ENCODE peak calls at places on chromosomes 13 and 19, in seven cellular contexts. E, B, C, A, T, I and R are unnamed samples.

GRCh38 chr19:7595466-7596133 is at the start of gene CAMSAP3:
- DNase-seq in B (peak; percentile 38), E (no peak), T (peak; percentile 66), A (no peak), I (no peak), C (no peak), R (peak; percentile 27)

GRCh38 chr13:88648598-88649373 is 977.6 kb downstream of the SLITRK5 start:
- DNase-seq in B (no peak), E (no peak), C (no peak), I (no peak), A (no peak), T (no peak), R (no peak)

GRCh38 chr13:23541221-23541620 is 29.0 kb upstream of the TNFRSF19 start:
- DNase-seq in E (no peak), T (no peak), A (no peak), C (no peak), I (no peak), B (no peak), R (no peak)

GRCh38 chr13:40665754-40666057 is 735 bp downstream of the FOXO1 start:
- DNase-seq in T (no peak), E (no peak), A (no peak), C (no peak), I (no peak), B (no peak), R (peak; percentile 42)

GRCh38 chr19:4638330-4638729 is 986 bp upstream of the TNFAIP8L1 start:
- DNase-seq in A (no peak), I (no peak), C (peak; percentile 84), B (no peak), T (no peak), E (peak; percentile 37), R (no peak)

GRCh38 chr19:12665281-12665573 is 1.3 kb downstream of the MAN2B1 start:
- DNase-seq in A (no peak), I (peak; percentile 25), C (peak; percentile 93), T (peak; percentile 47), E (no peak), B (no peak), R (peak; percentile 71)

GRCh38 chr13:28641600-28641926 is 17.4 kb upstream of the POMP start:
- DNase-seq in B (peak; percentile 7), E (no peak), A (no peak), C (no peak), T (no peak), I (no peak), R (no peak)

GRCh38 chr19:47992070-47992469 is at the start of gene BSPH1:
- DNase-seq in I (no peak), E (no peak), B (no peak), T (no peak), C (no peak), A (no peak), R (no peak)

GRCh38 chr19:49362048-49362925 is at the start of gene TEAD2:
- DNase-seq in B (peak; percentile 43), T (peak; percentile 73), C (peak; percentile 79), A (peak; percentile 34), E (peak; percentile 86), I (peak; percentile 68), R (no peak)

GRCh38 chr13:80226645-80227044 is 114.3 kb downstream of the SPRY2 start:
- DNase-seq in C (no peak), I (no peak), A (no peak), B (no peak), E (no peak), T (no peak), R (no peak)

GRCh38 chr13:68428292-68428691 is 1198.2 kb upstream of the PCDH9 start:
- DNase-seq in T (no peak), A (no peak), E (no peak), C (no peak), I (no peak), B (no peak), R (no peak)

GRCh38 chr19:46609511-46610412 is 8.6 kb downstream of the CALM3 start:
- DNase-seq in E (no peak), T (no peak), A (no peak), B (no peak), I (peak; percentile 11), C (peak; percentile 65), R (no peak)

GRCh38 chr13:23621316-23621645 is 51.1 kb downstream of the TNFRSF19 start:
- DNase-seq in B (peak; percentile 97), A (no peak), T (no peak), C (no peak), I (no peak), E (no peak), R (no peak)

GRCh38 chr13:79560954-79561353 is 80.0 kb downstream of the NDFIP2 start:
- DNase-seq in B (peak; percentile 55), A (no peak), E (no peak), T (no peak), C (no peak), I (no peak), R (no peak)

GRCh38 chr13:40494513-40494912 is 171.9 kb downstream of the FOXO1 start:
- DNase-seq in C (no peak), A (no peak), B (no peak), I (no peak), E (no peak), T (no peak), R (no peak)

GRCh38 chr13:97477824-97478223 is 43.9 kb downstream of the RAP2A start:
- DNase-seq in C (no peak), E (no peak), I (no peak), B (no peak), T (no peak), A (no peak), R (no peak)

GRCh38 chr13:40673061-40673397 is 6.6 kb upstream of the FOXO1 start:
- DNase-seq in C (no peak), T (no peak), A (no peak), B (no peak), I (no peak), E (no peak), R (no peak)

GRCh38 chr13:113962386-113962785 is 11.5 kb downstream of the C13orf46 start:
- DNase-seq in B (no peak), I (no peak), C (peak; percentile 34), T (no peak), E (no peak), A (no peak), R (no peak)
- H3K9me3 ChIP-seq in B (peaks cover 11% of the 10 kb centered on the region), I (peaks cover 12% of the 10 kb centered on the region), C (peaks cover 21% of the 10 kb centered on the region), T (peaks cover 5% of the 10 kb centered on the region), E (no peaks in the 10 kb centered on the region), A (no peaks in the 10 kb centered on the region), R (no peaks in the 10 kb centered on the region)

DNA sequence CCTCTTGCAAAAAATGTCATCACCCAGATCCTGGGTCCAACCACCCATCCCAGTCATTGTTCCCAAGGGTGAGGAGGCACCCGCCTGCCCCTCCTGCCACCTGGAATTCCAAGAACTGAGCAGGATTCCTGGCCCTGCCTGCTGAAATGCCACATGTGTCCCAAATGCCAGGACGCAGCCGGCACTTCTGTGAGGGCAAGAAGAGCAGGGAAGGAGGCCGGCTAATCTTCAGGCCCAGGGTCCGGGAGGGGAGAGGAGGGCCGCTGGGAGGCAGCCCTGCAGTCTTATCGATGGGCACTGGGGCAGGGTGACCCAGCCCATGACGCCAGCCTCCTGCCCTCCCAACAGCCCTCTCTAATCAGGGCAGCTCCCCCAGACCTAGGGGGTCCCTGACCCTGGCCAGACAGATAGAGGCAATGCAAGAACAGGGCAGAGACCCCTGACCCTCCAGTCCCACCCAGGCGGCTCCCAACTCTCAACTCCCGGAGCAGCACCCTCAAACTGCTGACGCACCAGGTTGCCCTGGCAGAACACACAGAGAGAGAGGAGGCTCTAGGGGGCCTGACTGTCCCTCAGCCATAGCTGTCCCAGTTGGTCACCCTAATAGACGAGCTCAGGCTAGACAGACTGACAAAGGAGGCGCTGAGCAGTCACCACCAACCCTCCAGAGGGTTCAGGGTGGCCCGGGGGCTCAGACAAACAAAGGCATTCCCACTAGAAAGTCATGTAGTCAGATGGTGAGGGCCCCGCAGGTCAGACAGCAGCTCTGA is 1.5 kb downstream of the MFSD12 start:
- DNase-seq in T (no peak), C (peak; percentile 76), E (no peak), B (no peak), A (no peak), I (no peak), R (no peak)
- H3K4me3 ChIP-seq in T (peak overlapping the region; percentile 99), C (peak overlapping the region; percentile 94), E (peak overlapping the region; percentile 72), B (peak overlapping the region; percentile 83), A (peak overlapping the region; percentile 69), I (peak overlapping the region; percentile 98), R (peak overlapping the region; percentile 95)

GRCh38 chr13:45932172-45932571 is 80.6 kb upstream of the SIAH3 start:
- DNase-seq in B (no peak), C (no peak), E (no peak), T (no peak), I (no peak), A (no peak), R (no peak)

GRCh38 chr13:45933203-45934014 is 81.9 kb upstream of the SIAH3 start:
- DNase-seq in T (no peak), B (no peak), E (no peak), C (no peak), I (no peak), A (no peak), R (no peak)

GRCh38 chr13:45932611-45933182 is 81.1 kb upstream of the SIAH3 start:
- DNase-seq in T (no peak), A (no peak), C (no peak), E (no peak), I (no peak), B (no peak), R (no peak)

GRCh38 chr13:45928843-45929242 is 77.3 kb upstream of the SIAH3 start:
- DNase-seq in E (no peak), T (no peak), I (no peak), A (no peak), C (no peak), B (peak; percentile 12), R (no peak)

DNA sequence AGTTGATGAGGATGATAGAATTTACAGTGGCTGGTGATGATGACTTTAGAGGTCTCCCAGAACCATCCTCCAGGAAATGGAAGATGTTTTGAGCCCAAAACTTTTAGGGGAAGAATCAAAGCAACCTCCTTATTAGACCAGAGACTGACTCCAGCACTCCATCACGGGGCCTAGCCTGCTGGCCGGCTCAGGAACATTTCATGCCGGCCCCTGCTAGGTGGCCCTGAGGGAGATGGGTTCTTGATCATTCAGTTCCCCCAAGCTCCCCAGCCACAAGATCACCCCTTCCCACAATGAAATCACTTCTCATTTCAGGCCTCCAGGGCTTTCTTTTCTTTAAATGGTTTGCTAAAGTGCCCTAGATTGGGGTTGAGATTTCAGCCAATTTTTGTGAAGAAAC is 79.7 kb upstream of the SIAH3 start:
- DNase-seq in B (no peak), A (no peak), I (no peak), C (no peak), T (no peak), E (no peak), R (no peak)
- H3K4me1 ChIP-seq in B (no peaks in the 10 kb centered on the region), A (no peaks in the 10 kb centered on the region), I (no peaks in the 10 kb centered on the region), C (no peaks in the 10 kb centered on the region), T (no peaks in the 10 kb centered on the region), E (no peaks in the 10 kb centered on the region), R (no peaks in the 10 kb centered on the region)

GRCh38 chr19:9528757-9529336 is 9.6 kb downstream of the ZNF426 start:
- DNase-seq in C (no peak), I (no peak), T (no peak), A (no peak), B (no peak), E (no peak), R (no peak)

GRCh38 chr19:9535934-9536333 is 2.5 kb downstream of the ZNF426 start:
- DNase-seq in I (no peak), E (no peak), B (peak; percentile 23), T (no peak), C (no peak), A (no peak), R (no peak)

DNA sequence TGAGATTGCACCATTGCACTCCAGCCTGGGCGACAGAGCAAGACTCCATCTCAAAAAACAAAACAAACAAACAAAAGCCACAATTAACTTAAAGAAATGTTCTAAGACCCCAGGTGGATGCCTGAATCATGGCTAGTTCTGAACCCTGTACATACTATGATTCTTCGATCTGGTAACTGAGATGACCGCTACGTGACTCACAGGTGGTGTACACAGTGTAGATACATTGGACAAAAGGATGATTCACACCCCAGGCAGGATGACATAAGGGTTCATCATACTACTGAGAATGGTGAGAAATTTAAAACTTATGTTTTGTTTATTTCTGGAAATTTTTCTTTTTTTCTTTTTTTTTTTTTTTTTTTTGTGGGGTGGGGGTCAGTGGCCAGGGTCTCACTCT is 6.5 kb downstream of the ZNF426 start:
- DNase-seq in T (no peak), I (no peak), C (no peak), E (no peak), A (no peak), B (peak; percentile 64), R (no peak)
- H3K9me3 ChIP-seq in T (peaks cover 100% of the 10 kb centered on the region), I (peaks cover 100% of the 10 kb centered on the region), C (peaks cover 99% of the 10 kb centered on the region), E (peaks cover 13% of the 10 kb centered on the region), A (peaks cover 21% of the 10 kb centered on the region), B (peaks cover 84% of the 10 kb centered on the region), R (peaks cover 44% of the 10 kb centered on the region)